ENCODE peak calls at places on chromosomes 11 and 22, in four cellular contexts. D is iris pigment epithelial cell; T is CD8-positive, alpha-beta T cell; Q is right cardiac atrium. N is an unnamed sample.

GRCh38 chr22:50739894-50740293 is 1.9 kb downstream of the ACR start:
- DNase-seq in D (no peak), Q (peak; percentile 45), T (no peak), N (no peak)

GRCh38 chr22:28299760-28300159 is 379.9 kb downstream of the TTC28 start:
- DNase-seq in T (no peak), D (peak; percentile 16), Q (no peak), N (peak; percentile 91)

GRCh38 chr11:88327462-88328143 is 9.9 kb downstream of the CTSC start:
- DNase-seq in Q (no peak), T (no peak), D (no peak), N (no peak)

GRCh38 chr11:33885338-33886005 is 6.4 kb downstream of the LMO2 start:
- DNase-seq in T (no peak), D (no peak), Q (no peak), N (no peak)

GRCh38 chr11:41283196-41283930 is 176.1 kb downstream of the LRRC4C start:
- DNase-seq in D (no peak), Q (no peak), T (no peak), N (no peak)

GRCh38 chr11:112400615-112401014 is 140.0 kb upstream of the PLET1 start:
- DNase-seq in T (no peak), Q (no peak), D (no peak), N (no peak)

GRCh38 chr11:68641880-68642279 is 42.5 kb upstream of the GAL start:
- DNase-seq in T (no peak), Q (no peak), D (no peak), N (no peak)

GRCh38 chr11:126703661-126704060 is 296.9 kb downstream of the KIRREL3 start:
- DNase-seq in T (no peak), Q (no peak), D (no peak), N (no peak)

GRCh38 chr22:47112994-47113879 is 350.8 kb downstream of the TBC1D22A start:
- DNase-seq in T (no peak), D (no peak), Q (peak; percentile 56), N (no peak)

GRCh38 chr11:65663634-65664200 is 1.0 kb upstream of the RELA start:
- DNase-seq in Q (peak; percentile 88), D (peak; percentile 49), T (peak; percentile 39), N (peak; percentile 75)

GRCh38 chr11:46278387-46279173 is 1.1 kb downstream of the CREB3L1 start:
- DNase-seq in T (no peak), D (peak; percentile 70), Q (peak; percentile 80), N (peak; percentile 60)

GRCh38 chr22:32534252-32535215 is 59.9 kb downstream of the FBXO7 start:
- DNase-seq in D (no peak), Q (peak; percentile 79), T (no peak), N (no peak)

GRCh38 chr11:68214173-68215086 is 1.3 kb upstream of the KMT5B start:
- DNase-seq in Q (peak; percentile 76), D (no peak), T (no peak), N (no peak)

GRCh38 chr11:111456086-111456858 is 55.9 kb downstream of the BTG4 start:
- DNase-seq in T (no peak), Q (no peak), D (no peak), N (no peak)

GRCh38 chr11:116267146-116267545 is 505.6 kb downstream of the BUD13 start:
- DNase-seq in D (no peak), T (no peak), Q (no peak), N (no peak)

GRCh38 chr11:45919806-45920530 is 2.3 kb upstream of the PEX16 start:
- DNase-seq in Q (peak; percentile 76), D (no peak), T (no peak), N (no peak)

GRCh38 chr11:30585892-30586250 is 282 bp downstream of the MPPED2 start:
- DNase-seq in T (no peak), Q (peak; percentile 70), D (no peak), N (no peak)

GRCh38 chr22:44024288-44024908 is at the start of gene PARVB:
- DNase-seq in D (peak; percentile 14), Q (peak; percentile 82), T (no peak), N (no peak)

GRCh38 chr11:106644824-106645223 is 373.5 kb downstream of the GUCY1A2 start:
- DNase-seq in D (peak; percentile 74), Q (no peak), T (no peak), N (peak; percentile 25)

GRCh38 chr22:21052715-21053459 is 7.1 kb downstream of the LRRC74B start:
- DNase-seq in Q (no peak), D (no peak), T (no peak), N (no peak)

GRCh38 chr22:29820941-29821789 is 16.9 kb downstream of the ASCC2 start:
- DNase-seq in D (peak; percentile 97), Q (peak; percentile 93), T (no peak), N (peak; percentile 100)

GRCh38 chr11:88206746-88207145 is 31.5 kb upstream of the RAB38 start:
- DNase-seq in Q (no peak), D (peak; percentile 24), T (no peak), N (peak; percentile 8)

GRCh38 chr22:42807185-42807584 is 49.9 kb downstream of the ARFGAP3 start:
- DNase-seq in T (no peak), D (no peak), Q (no peak), N (no peak)

GRCh38 chr11:19713221-19714092 is 820 bp downstream of the NAV2 start:
- DNase-seq in D (peak; percentile 26), T (peak; percentile 6), Q (peak; percentile 68), N (no peak)

GRCh38 chr11:63768232-63769043 is at the start of gene ZFTA:
- DNase-seq in D (peak; percentile 58), Q (peak; percentile 88), T (peak; percentile 57), N (peak; percentile 61)

GRCh38 chr22:49163258-49163959 is 664.3 kb downstream of the BRD1 start:
- DNase-seq in T (no peak), D (no peak), Q (no peak), N (no peak)

GRCh38 chr11:68211546-68211945 is 1.6 kb downstream of the KMT5B start:
- DNase-seq in T (no peak), D (no peak), Q (no peak), N (no peak)

GRCh38 chr11:68589817-68590216 is 94.5 kb upstream of the GAL start:
- DNase-seq in D (no peak), T (no peak), Q (no peak), N (no peak)

GRCh38 chr11:117836077-117836960 is 11.8 kb upstream of the FXYD2 start:
- DNase-seq in D (no peak), Q (no peak), T (no peak), N (no peak)

GRCh38 chr11:64687641-64688533 is 35.1 kb downstream of the NRXN2 start:
- DNase-seq in Q (no peak), D (no peak), T (no peak), N (peak; percentile 4)